ENCODE peak calls at places on chromosomes 16 and 17, in five cellular contexts. J is transverse colon, G is esophagus squamous epithelium, M is Peyer's patch, B is HCT116. E is an unnamed sample.

GRCh38 chr16:52597772-52598483 is 51.0 kb upstream of the TOX3 start:
- DNase-seq in M (no peak), J (peak), B (no peak), G (no peak), E (no peak)

GRCh38 chr16:71565812-71566700 is 10.8 kb downstream of the TAT start:
- DNase-seq in G (no peak), M (no peak), B (no peak), J (no peak), E (no peak)

GRCh38 chr17:30526401-30526800 is 49.2 kb downstream of the GOSR1 start:
- DNase-seq in G (no peak), B (no peak), M (no peak), J (no peak), E (no peak)

GRCh38 chr17:10059684-10060211 is 138.7 kb downstream of the GAS7 start:
- DNase-seq in G (no peak), B (no peak), M (no peak), J (peak), E (no peak)

GRCh38 chr16:17194190-17194780 is 276.5 kb downstream of the XYLT1 start:
- DNase-seq in M (peak), B (peak), J (peak), G (no peak), E (peak)

GRCh38 chr16:65481956-65482355 is 360.1 kb upstream of the CDH11 start:
- DNase-seq in J (no peak), B (no peak), M (no peak), G (no peak), E (no peak)

GRCh38 chr17:67390006-67390645 is 13.0 kb downstream of the PITPNC1 start:
- DNase-seq in M (no peak), B (no peak), J (no peak), G (no peak), E (no peak)

GRCh38 chr17:57293077-57293476 is 36.8 kb downstream of the MSI2 start:
- DNase-seq in B (peak), M (no peak), J (no peak), G (no peak), E (no peak)

GRCh38 chr17:60388742-60389141 is 3.2 kb downstream of the USP32 start:
- DNase-seq in M (no peak), B (no peak), J (no peak), G (no peak), E (no peak)

GRCh38 chr17:48567209-48567608 is 10.9 kb downstream of the HOXB4 start:
- DNase-seq in J (peak), G (no peak), M (peak), B (no peak), E (no peak)

GRCh38 chr17:3968886-3969524 is 4.8 kb upstream of the ATP2A3 start:
- DNase-seq in B (no peak), J (no peak), G (no peak), M (no peak), E (no peak)

GRCh38 chr17:78862073-78863023 is 21.7 kb upstream of the USP36 start:
- DNase-seq in G (no peak), J (peak), B (peak), M (no peak), E (peak)

GRCh38 chr17:3794890-3795757 is 5.9 kb downstream of the ITGAE start:
- DNase-seq in B (no peak), G (no peak), J (no peak), M (peak), E (peak)

GRCh38 chr16:53844796-53845195 is 140.8 kb downstream of the FTO start:
- DNase-seq in M (no peak), B (no peak), J (no peak), G (no peak), E (no peak)

GRCh38 chr16:15765116-15765515 is 91.7 kb downstream of the MYH11 start:
- DNase-seq in J (no peak), B (no peak), G (no peak), M (no peak), E (no peak)

GRCh38 chr17:36591434-36592315 is at the start of gene DHRS11:
- DNase-seq in J (peak), M (peak), G (no peak), B (peak), E (peak)

GRCh38 chr17:64319531-64319930 is 56.5 kb upstream of the TEX2 start:
- DNase-seq in G (no peak), B (no peak), M (no peak), J (no peak), E (no peak)

GRCh38 chr16:82092711-82093110 is 57.7 kb downstream of the HSD17B2 start:
- DNase-seq in M (no peak), B (no peak), J (no peak), G (no peak), E (no peak)

GRCh38 chr17:50173335-50173941 is 7.6 kb downstream of the SGCA start:
- DNase-seq in G (no peak), M (no peak), B (no peak), J (no peak), E (no peak)

GRCh38 chr17:61757168-61757567 is 106.2 kb downstream of the BRIP1 start:
- DNase-seq in M (no peak), B (no peak), J (no peak), G (no peak), E (no peak)

GRCh38 chr17:17603178-17603894 is 11.8 kb upstream of the PEMT start:
- DNase-seq in B (no peak), G (no peak), M (no peak), J (no peak), E (no peak)

GRCh38 chr17:10875984-10876555 is 38.2 kb upstream of the PIRT start:
- DNase-seq in B (peak), G (no peak), J (peak), M (peak), E (peak)

GRCh38 chr17:31172388-31172787 is 77.6 kb downstream of the NF1 start:
- DNase-seq in G (no peak), M (no peak), J (no peak), B (no peak), E (no peak)

GRCh38 chr17:164536-165235 is 16.8 kb downstream of the DOC2B start:
- DNase-seq in B (no peak), G (no peak), M (no peak), J (peak), E (peak)

GRCh38 chr17:68357886-68358285 is 66.6 kb downstream of the ARSG start:
- DNase-seq in M (no peak), B (no peak), G (no peak), J (no peak), E (no peak)

GRCh38 chr17:50687200-50688066 is 20.3 kb downstream of the ANKRD40 start:
- DNase-seq in J (no peak), M (no peak), B (no peak), G (no peak), E (no peak)

GRCh38 chr17:45031231-45032149 is 19.9 kb downstream of the DCAKD start:
- DNase-seq in B (no peak), M (no peak), G (no peak), J (no peak), E (no peak)

DNA sequence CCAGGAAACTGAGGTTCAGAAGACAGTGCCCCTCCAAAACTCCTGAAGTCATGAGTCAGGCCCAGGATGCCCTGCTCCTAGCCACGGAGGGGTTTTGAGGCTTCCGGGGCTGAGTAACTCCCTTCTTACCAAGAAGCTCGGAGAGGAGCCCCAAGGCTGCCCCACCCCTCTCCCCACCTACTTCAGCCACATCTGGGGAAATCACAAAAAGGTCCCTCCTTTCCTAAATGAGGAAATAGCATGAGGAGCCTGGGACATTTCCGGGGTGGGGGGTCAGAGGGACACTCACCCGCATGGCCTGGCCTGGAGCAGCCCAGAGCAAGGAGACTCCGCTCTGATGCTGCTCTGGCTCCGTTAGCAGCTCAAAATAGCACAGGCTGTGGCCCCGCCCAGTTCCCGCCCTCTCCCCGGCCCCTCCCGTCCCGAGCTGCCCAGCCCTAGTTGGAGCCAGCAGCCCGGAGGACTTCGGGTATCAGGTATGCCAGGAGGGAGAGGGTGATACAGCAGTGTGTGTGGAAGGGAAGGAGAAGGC is 40.1 kb downstream of the MYO18A start:
- DNase-seq in B (no peak), G (no peak), M (peak), J (peak), E (no peak)
- TF ChIP-seq POLR2A in B (no peak), G (no peak), M (peak), J (no peak), E (no peak)

DNA sequence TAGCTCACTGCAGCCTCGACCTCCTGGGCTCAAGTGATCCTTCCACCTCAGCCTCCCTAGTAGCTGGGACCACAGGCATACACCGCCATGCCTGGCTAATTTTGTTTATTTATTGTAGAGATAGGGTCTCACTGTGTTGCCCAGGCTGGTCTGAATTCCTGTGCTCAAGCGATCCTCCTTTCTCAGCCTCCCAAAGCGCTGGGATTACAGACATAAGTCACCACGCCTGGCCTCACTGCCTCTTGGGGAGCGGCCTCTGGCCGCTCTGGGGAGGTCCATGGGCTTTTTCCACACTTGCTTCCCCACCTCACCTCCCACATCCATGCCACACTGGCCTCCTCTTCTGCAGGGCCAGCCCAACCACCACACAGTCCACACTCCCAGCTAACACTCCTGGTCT is 18.3 kb upstream of the ADGRG3 start:
- DNase-seq in M (no peak), B (no peak), J (no peak), G (no peak), E (no peak)
- TF ChIP-seq POLR2A in M (no peak), B (no peak), J (no peak), G (no peak), E (no peak)

DNA sequence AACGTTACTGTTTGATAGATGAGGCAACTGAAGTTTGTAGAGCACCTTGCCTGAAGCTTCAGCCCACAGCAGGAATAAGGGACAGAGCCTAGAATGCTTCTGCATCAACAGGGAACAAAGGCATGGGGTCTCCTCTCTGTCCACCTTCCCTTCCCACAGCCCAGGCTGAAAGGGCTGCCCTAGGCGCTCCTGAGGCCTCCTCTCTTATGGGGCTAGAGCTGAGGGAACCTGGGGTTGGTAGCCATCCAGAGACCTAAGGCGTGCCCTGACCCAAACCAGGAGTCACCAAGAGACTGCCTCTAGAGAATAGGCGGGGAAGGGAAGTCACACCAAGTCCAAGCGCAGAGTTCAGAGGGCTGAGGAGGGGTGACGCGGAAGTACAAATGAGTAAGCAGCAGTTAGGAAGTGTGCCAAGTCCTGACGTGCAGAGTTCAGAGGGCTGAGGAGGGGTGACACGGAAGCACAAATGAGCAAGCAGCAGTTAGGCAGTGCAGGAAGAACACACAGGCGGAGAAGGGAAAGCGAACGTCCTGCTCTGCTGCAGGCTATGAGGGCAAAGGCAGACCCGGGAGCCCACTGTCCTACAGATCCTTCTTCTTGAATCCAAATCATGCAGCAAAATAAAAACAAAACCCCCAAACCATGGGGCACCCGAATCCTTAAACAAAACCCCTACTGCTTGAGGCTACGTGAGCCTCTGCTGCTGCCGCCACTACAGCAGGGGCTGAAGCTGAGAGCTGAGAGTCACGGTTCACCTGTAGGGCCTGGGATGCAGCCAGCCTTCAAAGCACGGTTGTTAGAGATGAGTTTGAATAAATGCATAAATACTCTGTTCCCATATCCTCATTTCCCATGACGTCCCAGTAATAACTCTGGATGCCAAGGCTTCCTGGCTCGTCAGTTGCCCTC is 2.7 kb upstream of the SPG7 start:
- DNase-seq in G (peak), M (peak), J (peak), B (peak), E (peak)
- TF ChIP-seq POLR2A in G (peak), M (peak), J (peak), B (peak), E (peak)

DNA sequence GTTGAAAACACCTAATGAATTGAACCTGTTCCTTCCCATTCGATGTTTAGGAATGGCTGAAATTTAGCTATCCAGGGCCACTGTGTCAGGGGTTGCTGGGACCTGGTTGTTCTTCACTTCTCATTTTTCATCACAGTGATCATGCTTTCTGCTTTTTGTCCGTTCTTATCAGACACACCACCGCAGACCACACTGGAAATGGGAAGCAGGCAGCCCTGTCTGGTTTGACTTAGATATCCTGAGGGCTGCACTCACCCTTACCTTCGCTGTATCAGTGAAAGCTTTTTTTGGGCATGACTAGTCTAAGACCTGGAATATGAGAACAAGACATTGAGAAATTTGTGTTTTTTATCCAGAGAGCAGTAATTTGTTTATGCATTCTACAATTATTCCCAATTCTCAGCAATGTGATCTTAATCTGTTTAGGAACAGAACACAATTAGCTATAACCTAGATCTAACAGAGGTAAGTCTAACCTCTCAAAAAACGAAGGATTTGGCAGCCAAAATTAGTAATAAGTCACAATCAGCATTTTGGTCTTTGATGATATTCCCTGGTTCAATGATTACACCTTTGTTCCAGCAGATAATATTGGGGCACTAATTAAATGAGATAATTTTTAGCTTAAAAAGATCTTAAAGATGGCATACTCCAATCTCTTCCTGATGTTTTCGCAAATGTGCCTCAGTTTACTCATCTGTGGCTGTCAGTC is 126.0 kb upstream of the GOT2 start:
- DNase-seq in B (no peak), J (no peak), G (no peak), M (no peak), E (no peak)
- TF ChIP-seq POLR2A in B (no peak), J (no peak), G (no peak), M (no peak), E (no peak)

GRCh38 chr17:27892866-27893769 is at the start of gene LYRM9:
- DNase-seq in G (no peak), B (peak), M (peak), J (peak), E (peak)
- TF ChIP-seq POLR2A in G (no peak), B (no peak), M (peak), J (peak), E (peak)

GRCh38 chr17:72463287-72464102 is 342.7 kb downstream of the SOX9 start:
- DNase-seq in M (peak), J (no peak), B (no peak), G (no peak), E (no peak)

GRCh38 chr17:72466606-72467005 is 345.8 kb downstream of the SOX9 start:
- DNase-seq in G (no peak), M (no peak), J (no peak), B (no peak), E (no peak)

GRCh38 chr17:72466199-72466598 is 345.4 kb downstream of the SOX9 start:
- DNase-seq in B (no peak), M (peak), G (no peak), J (peak), E (peak)

GRCh38 chr17:72462814-72463213 is 342.0 kb downstream of the SOX9 start:
- DNase-seq in G (no peak), J (no peak), B (no peak), M (peak), E (no peak)

GRCh38 chr17:72465191-72466024 is 344.6 kb downstream of the SOX9 start:
- DNase-seq in M (peak), G (no peak), B (peak), J (peak), E (peak)
- TF ChIP-seq POLR2A in M (no peak), G (no peak), B (no peak), J (peak), E (no peak)

GRCh38 chr16:67882374-67883145 is 2.1 kb upstream of the NRN1L start:
- DNase-seq in G (no peak), B (no peak), M (no peak), J (no peak), E (no peak)
- TF ChIP-seq POLR2A in G (no peak), B (no peak), M (no peak), J (no peak), E (no peak)

GRCh38 chr16:9134739-9135138 is 43.3 kb downstream of the HAPSTR1 start:
- DNase-seq in J (peak), B (peak), M (peak), G (no peak), E (peak)
- TF ChIP-seq POLR2A in J (no peak), B (no peak), M (no peak), G (no peak), E (no peak)